ENCODE peak calls at places on chromosome 11, in five cellular contexts. X is WTC11, W is K562, Y is HepG2, P is GM12878. M is an unnamed sample.

GRCh38 chr11:67272327-67273259 is 6.3 kb downstream of the GRK2 start:
- DNase-seq in Y (no peak), P (no peak), X (no peak), W (no peak), M (no peak)

GRCh38 chr11:117823294-117823940 is 1.1 kb downstream of the FXYD2 start:
- DNase-seq in P (no peak), Y (no peak), X (peak), W (no peak), M (no peak)

GRCh38 chr11:109486129-109486528 is 64.1 kb downstream of the C11orf87 start:
- DNase-seq in P (no peak), X (no peak), Y (no peak), W (no peak), M (no peak)

GRCh38 chr11:126438272-126438671 is 82.8 kb downstream of the ST3GAL4 start:
- DNase-seq in X (no peak), P (no peak), W (no peak), Y (no peak), M (no peak)

GRCh38 chr11:64900263-64900678 is 16.7 kb downstream of the ATG2A start:
- DNase-seq in P (no peak), W (no peak), X (no peak), Y (no peak), M (peak)

GRCh38 chr11:7437706-7438105 is 47.6 kb upstream of the OLFML1 start:
- DNase-seq in P (no peak), X (no peak), Y (no peak), W (no peak), M (no peak)

GRCh38 chr11:94815705-94816344 is 47.7 kb downstream of the AMOTL1 start:
- DNase-seq in W (no peak), X (no peak), P (no peak), Y (no peak), M (peak)

GRCh38 chr11:465896-466538 is 15.9 kb downstream of the PTDSS2 start:
- DNase-seq in Y (no peak), X (no peak), P (no peak), W (no peak), M (no peak)

GRCh38 chr11:117064275-117064674 is 34.0 kb downstream of the SIK3 start:
- DNase-seq in W (no peak), P (no peak), X (no peak), Y (no peak), M (no peak)

GRCh38 chr11:12871251-12871650 is 137.9 kb upstream of the RASSF10 start:
- DNase-seq in X (no peak), W (no peak), P (no peak), Y (no peak), M (no peak)

GRCh38 chr11:4025248-4025956 is 69.2 kb upstream of the RRM1 start:
- DNase-seq in W (no peak), X (no peak), Y (no peak), P (no peak), M (no peak)

GRCh38 chr11:108135845-108136599 is 14.7 kb downstream of the ACAT1 start:
- DNase-seq in W (no peak), X (no peak), P (no peak), Y (no peak), M (no peak)

GRCh38 chr11:115612331-115612730 is 108.1 kb upstream of the CADM1 start:
- DNase-seq in Y (no peak), X (no peak), W (no peak), P (no peak), M (no peak)

GRCh38 chr11:575324-575995 is 810 bp upstream of the PHRF1 start:
- DNase-seq in Y (peak), X (peak), W (no peak), P (no peak), M (no peak)

GRCh38 chr11:62611705-62612365 is 740 bp downstream of the EML3 start:
- DNase-seq in W (peak), Y (no peak), P (no peak), X (peak), M (peak)

GRCh38 chr11:113331436-113331835 is 17.1 kb downstream of the TTC12 start:
- DNase-seq in X (no peak), P (no peak), W (no peak), Y (no peak), M (no peak)

GRCh38 chr11:130737866-130738431 is 178.3 kb downstream of the SNX19 start:
- DNase-seq in Y (no peak), W (no peak), X (no peak), P (no peak), M (no peak)

GRCh38 chr11:109123811-109124787 is 297.9 kb upstream of the C11orf87 start:
- DNase-seq in Y (no peak), X (peak), W (no peak), P (no peak), M (no peak)

GRCh38 chr11:3227568-3228444 is 4.4 kb downstream of the MRGPRE start:
- DNase-seq in X (peak), Y (no peak), W (no peak), P (no peak), M (no peak)

GRCh38 chr11:70549796-70550195 is 151.5 kb downstream of the CTTN start:
- DNase-seq in Y (no peak), X (no peak), P (no peak), W (no peak), M (no peak)

GRCh38 chr11:114151631-114152030 is 92.1 kb downstream of the ZBTB16 start:
- DNase-seq in W (no peak), P (no peak), X (no peak), Y (no peak), M (no peak)

GRCh38 chr11:117612111-117612510 is 184.9 kb downstream of the DSCAML1 start:
- DNase-seq in P (no peak), W (no peak), X (no peak), Y (no peak), M (no peak)

GRCh38 chr11:128814856-128815705 is 52.0 kb downstream of the KCNJ1 start:
- DNase-seq in Y (no peak), X (peak), P (no peak), W (no peak), M (no peak)

GRCh38 chr11:60854847-60855725 is 664 bp downstream of the PTGDR2 start:
- DNase-seq in X (no peak), W (no peak), Y (no peak), P (no peak), M (no peak)

GRCh38 chr11:96329419-96329818 is 13.6 kb downstream of the MAML2 start:
- DNase-seq in P (no peak), W (no peak), X (no peak), Y (no peak), M (no peak)

GRCh38 chr11:11422291-11423128 is 69.5 kb upstream of the CSNK2A3 start:
- DNase-seq in X (no peak), P (no peak), W (no peak), Y (no peak), M (no peak)

GRCh38 chr11:69377029-69377952 is 83.3 kb downstream of the MYEOV start:
- DNase-seq in X (peak), W (peak), P (no peak), Y (no peak), M (peak)

DNA sequence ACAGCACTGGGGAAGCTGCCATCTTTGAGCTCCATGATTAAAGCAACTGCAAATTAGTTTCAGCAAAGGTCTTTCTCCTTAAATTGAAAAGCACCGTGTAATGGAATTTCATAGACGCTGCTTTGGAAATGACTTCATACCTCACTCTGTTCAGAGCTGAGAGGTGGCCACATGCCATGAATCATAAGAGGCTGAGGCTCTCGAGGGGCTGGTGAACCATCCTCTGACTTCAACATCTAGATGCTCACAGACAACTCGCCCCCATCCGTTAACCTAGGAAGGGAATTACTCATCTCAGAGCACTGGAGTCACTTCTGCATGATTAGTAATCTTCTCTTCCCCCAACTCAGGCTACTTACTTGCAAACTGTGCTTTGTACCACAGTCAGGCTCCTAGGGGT is 122.3 kb downstream of the RCN1 start:
- DNase-seq in P (no peak), W (no peak), X (no peak), Y (no peak), M (peak)
- TF ChIP-seq ESRRA in P (no peak), W (no peak), X (no peak), Y (no peak), M (no peak)

GRCh38 chr11:104870910-104871309 is 27.4 kb downstream of the CASP12 start:
- DNase-seq in P (no peak), X (no peak), W (no peak), Y (no peak), M (no peak)
- TF ChIP-seq ESRRA in P (no peak), X (no peak), W (no peak), Y (no peak), M (no peak)

GRCh38 chr11:23353611-23354010 is 493.3 kb upstream of the CCDC179 start:
- DNase-seq in P (no peak), Y (no peak), X (no peak), W (no peak), M (no peak)
- TF ChIP-seq ESRRA in P (no peak), Y (no peak), X (no peak), W (no peak), M (no peak)

GRCh38 chr11:46640034-46640788 is 22.9 kb downstream of the ATG13 start:
- DNase-seq in X (no peak), P (no peak), W (no peak), Y (no peak), M (no peak)
- TF ChIP-seq ESRRA in X (no peak), P (no peak), W (no peak), Y (no peak), M (no peak)

GRCh38 chr11:93196816-93197382 is 892 bp downstream of the SLC36A4 start:
- DNase-seq in X (no peak), Y (no peak), P (no peak), W (peak), M (peak)

GRCh38 chr11:93194673-93195291 is 3.0 kb downstream of the SLC36A4 start:
- DNase-seq in P (no peak), Y (no peak), W (no peak), X (no peak), M (no peak)

GRCh38 chr11:93197383-93198220 is at the start of gene SLC36A4:
- DNase-seq in X (peak), Y (peak), P (peak), W (peak), M (peak)

GRCh38 chr11:93192163-93192562 is 5.6 kb downstream of the SLC36A4 start:
- DNase-seq in X (peak), Y (no peak), W (peak), P (no peak), M (no peak)

DNA sequence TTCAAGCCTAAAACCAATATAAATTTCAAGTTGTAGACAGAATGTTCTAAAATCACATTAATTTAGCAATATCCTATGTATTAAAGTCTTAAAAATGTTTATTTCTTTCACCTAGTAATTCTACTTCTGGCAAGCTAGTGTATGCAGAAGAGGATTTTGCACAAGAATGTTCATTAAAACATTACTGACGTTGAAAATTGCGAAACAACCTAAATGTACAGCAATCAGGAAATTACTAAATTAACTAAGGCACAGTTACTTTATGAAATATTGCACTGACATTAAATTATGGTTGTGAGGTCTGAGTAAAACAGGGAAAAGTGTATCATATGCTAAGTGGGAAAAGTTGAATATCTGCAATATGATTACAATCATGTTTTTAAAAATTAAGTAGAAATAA is 4.1 kb downstream of the SLC36A4 start:
- DNase-seq in P (no peak), Y (no peak), X (no peak), W (no peak), M (no peak)
- TF ChIP-seq ESRRA in P (no peak), Y (no peak), X (no peak), W (no peak), M (no peak)

GRCh38 chr11:19929147-19929546 is 216.5 kb downstream of the NAV2 start:
- DNase-seq in P (no peak), X (no peak), Y (no peak), W (no peak), M (no peak)

GRCh38 chr11:19931768-19932369 is 219.2 kb downstream of the NAV2 start:
- DNase-seq in P (no peak), X (no peak), W (no peak), Y (no peak), M (no peak)

GRCh38 chr11:19931141-19931767 is 218.6 kb downstream of the NAV2 start:
- DNase-seq in P (no peak), W (no peak), X (no peak), Y (no peak), M (no peak)

GRCh38 chr11:19933132-19933735 is 220.6 kb downstream of the NAV2 start:
- DNase-seq in P (no peak), W (no peak), X (no peak), Y (no peak), M (no peak)

GRCh38 chr11:19929655-19930054 is 217.0 kb downstream of the NAV2 start:
- DNase-seq in W (no peak), X (no peak), P (no peak), Y (no peak), M (no peak)
- TF ChIP-seq ESRRA in W (no peak), X (no peak), P (no peak), Y (no peak), M (no peak)

DNA sequence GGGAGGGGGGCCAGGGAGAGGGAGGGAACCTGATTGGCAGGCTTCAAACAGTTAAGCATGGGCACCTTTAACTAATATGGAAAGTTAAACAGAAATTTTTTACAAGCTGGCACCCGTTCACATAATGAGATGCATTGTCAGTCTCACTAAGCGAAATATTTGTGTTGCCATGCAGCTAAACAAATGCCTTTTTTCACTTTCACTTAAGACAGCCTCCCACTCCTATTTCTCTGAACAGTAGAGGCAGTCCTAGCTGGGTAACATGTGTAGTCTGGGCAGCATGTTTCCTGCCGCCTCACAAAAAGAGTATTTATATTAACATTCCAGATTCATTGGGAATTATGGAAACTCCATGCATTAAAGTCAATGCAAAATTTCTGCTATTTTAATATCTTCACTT is 62.4 kb upstream of the SOX6 start:
- DNase-seq in X (no peak), P (no peak), W (no peak), Y (no peak), M (no peak)
- TF ChIP-seq ESRRA in X (no peak), P (no peak), W (no peak), Y (no peak), M (no peak)

GRCh38 chr11:76206327-76207081 is at the start of gene WNT11:
- DNase-seq in X (peak), Y (no peak), P (no peak), W (peak), M (peak)
- TF ChIP-seq ESRRA in X (no peak), Y (no peak), P (no peak), W (peak), M (no peak)

M was measured in A549.